ENCODE peak calls at places on chromosomes 1 and 21, in ten cellular contexts. H, C, N, T, O, Z, V, Q, E and P are unnamed samples. For H3K4me1 and H3K36me3, the result is how much of the 10 kb centered on the place peaks cover.

GRCh38 chr1:29513357-29513756 is 277.0 kb downstream of the PTPRU start:
- DNase-seq in Z (no peak), V (peak), C (no peak), E (peak), Q (peak), O (no peak), T (no peak), H (peak), N (peak), P (peak)

GRCh38 chr1:110829955-110830553 is 42.9 kb upstream of the CD53 start:
- DNase-seq in T (peak), Q (peak), V (no peak), O (peak), H (peak), E (peak), N (peak), Z (no peak), C (no peak), P (no peak)

GRCh38 chr1:96544831-96545221 is 176.8 kb upstream of the PTBP2 start:
- DNase-seq in H (no peak), T (no peak), Q (no peak), O (no peak), Z (no peak), E (no peak), N (no peak), V (no peak), C (no peak), P (no peak)

GRCh38 chr1:19676438-19676922 is 11.8 kb downstream of the HTR6 start:
- DNase-seq in H (peak), O (no peak), C (peak), E (no peak), Q (peak), N (peak), Z (peak), V (peak), T (no peak), P (no peak)

GRCh38 chr1:3569436-3569835 is 41.9 kb downstream of the MEGF6 start:
- DNase-seq in E (no peak), O (no peak), V (no peak), Z (no peak), H (no peak), T (no peak), C (no peak), Q (no peak), N (no peak), P (no peak)

GRCh38 chr1:67651031-67651430 is 34.0 kb upstream of the GADD45A start:
- DNase-seq in Q (no peak), T (no peak), H (no peak), O (no peak), Z (no peak), C (no peak), E (no peak), V (no peak), N (no peak), P (no peak)

GRCh38 chr1:209653915-209654351 is 1.7 kb upstream of the LAMB3 start:
- DNase-seq in Z (no peak), O (no peak), N (no peak), V (no peak), H (no peak), T (no peak), C (peak), Q (no peak), E (no peak), P (no peak)

GRCh38 chr21:25626752-25627151 is 12.3 kb upstream of the JAM2 start:
- DNase-seq in E (no peak), N (no peak), Z (no peak), Q (no peak), O (no peak), V (no peak), C (no peak), H (no peak), T (no peak), P (no peak)

GRCh38 chr21:34129039-34129891 is 55.9 kb downstream of the MRPS6 start:
- DNase-seq in T (peak), E (no peak), V (no peak), C (peak), Z (no peak), H (peak), O (peak), N (peak), Q (peak), P (peak)

GRCh38 chr1:50969611-50970507 is at the start of gene CDKN2C:
- DNase-seq in C (peak), O (peak), Z (peak), V (peak), N (peak), Q (peak), H (peak), E (peak), T (peak), P (peak)

GRCh38 chr1:210654176-210654786 is 325.6 kb downstream of the HHAT start:
- DNase-seq in Q (peak), Z (no peak), H (peak), V (no peak), O (no peak), T (no peak), E (no peak), N (no peak), C (no peak), P (no peak)

GRCh38 chr1:198153103-198153502 is 3.7 kb upstream of the NEK7 start:
- DNase-seq in E (no peak), C (peak), Q (peak), O (no peak), H (no peak), V (peak), Z (peak), N (peak), T (no peak), P (no peak)

GRCh38 chr1:13513063-13513884 is 529 bp downstream of the LRRC38 start:
- DNase-seq in Z (no peak), Q (no peak), C (no peak), N (no peak), E (no peak), O (no peak), H (no peak), T (no peak), V (no peak), P (no peak)

GRCh38 chr1:111236806-111237205 is 9.3 kb downstream of the CHI3L2 start:
- DNase-seq in H (no peak), T (no peak), N (no peak), V (no peak), Q (no peak), C (no peak), Z (no peak), O (no peak), E (no peak), P (no peak)

GRCh38 chr21:44931137-44931500 is 8.7 kb upstream of the SLX9 start:
- DNase-seq in C (peak), N (no peak), T (no peak), V (no peak), E (peak), O (no peak), Q (peak), Z (peak), H (peak), P (no peak)

GRCh38 chr21:33642896-33643657 is 776 bp downstream of the ITSN1 start:
- DNase-seq in E (peak), Z (peak), H (peak), Q (peak), N (peak), O (peak), C (peak), T (no peak), V (peak), P (peak)

GRCh38 chr1:22216210-22216883 is 73.5 kb upstream of the WNT4 start:
- DNase-seq in H (no peak), V (peak), Z (peak), Q (peak), O (no peak), T (no peak), C (no peak), E (no peak), N (no peak), P (no peak)

GRCh38 chr1:2328676-2329455 is 62.5 kb downstream of the MORN1 start:
- DNase-seq in Q (no peak), E (no peak), C (no peak), O (no peak), Z (no peak), N (no peak), H (no peak), V (no peak), T (no peak), P (no peak)

GRCh38 chr1:15031251-15031930 is 122.2 kb upstream of the TMEM51 start:
- DNase-seq in H (no peak), O (no peak), T (no peak), V (no peak), Q (peak), C (no peak), E (no peak), Z (no peak), N (peak), P (peak)

GRCh38 chr1:206587904-206588303 is 24.4 kb downstream of the EIF2D start:
- DNase-seq in Z (no peak), Q (no peak), C (no peak), E (no peak), N (no peak), T (no peak), O (no peak), H (no peak), V (no peak), P (no peak)

GRCh38 chr1:23224721-23225648 is 7.7 kb upstream of the HTR1D start:
- DNase-seq in Q (peak), E (no peak), V (no peak), O (no peak), H (peak), Z (no peak), T (no peak), C (no peak), N (peak), P (peak)

GRCh38 chr1:44377925-44378784 is 23.1 kb upstream of the ERI3 start:
- DNase-seq in O (peak), C (peak), H (peak), N (peak), T (peak), Z (no peak), V (peak), E (peak), Q (peak), P (peak)

GRCh38 chr21:42523211-42523610 is 9.6 kb downstream of the SLC37A1 start:
- DNase-seq in O (no peak), H (no peak), V (no peak), Q (no peak), T (no peak), N (no peak), E (no peak), C (no peak), Z (no peak), P (no peak)

GRCh38 chr1:192516776-192517297 is 58.7 kb upstream of the RGS1 start:
- DNase-seq in O (peak), N (no peak), C (no peak), H (peak), Z (no peak), T (peak), V (no peak), Q (no peak), E (peak), P (no peak)

GRCh38 chr1:163315773-163316374 is 5.9 kb upstream of the NUF2 start:
- DNase-seq in E (peak), C (no peak), T (no peak), H (peak), Q (peak), V (no peak), Z (no peak), N (peak), O (peak), P (peak)

GRCh38 chr1:91631718-91632330 is 131.2 kb downstream of the CDC7 start:
- DNase-seq in O (no peak), C (no peak), E (no peak), N (no peak), T (no peak), V (no peak), H (no peak), Z (no peak), Q (no peak), P (no peak)

GRCh38 chr1:35222322-35223108 is 29.6 kb upstream of the SFPQ start:
- DNase-seq in N (peak), C (no peak), Z (no peak), V (no peak), T (no peak), Q (peak), O (no peak), H (no peak), E (no peak), P (no peak)

GRCh38 chr1:208252126-208252853 is 8.1 kb upstream of the PLXNA2 start:
- DNase-seq in E (no peak), V (no peak), C (no peak), Z (no peak), T (no peak), N (no peak), O (no peak), Q (peak), H (peak), P (no peak)

GRCh38 chr1:186999506-186999905 is 170.8 kb downstream of the PLA2G4A start:
- DNase-seq in Q (no peak), O (no peak), Z (no peak), V (no peak), C (no peak), H (no peak), E (no peak), T (no peak), N (no peak), P (no peak)

GRCh38 chr1:209095627-209096595 is 487.6 kb upstream of the CAMK1G start:
- DNase-seq in Z (no peak), Q (peak), C (no peak), H (no peak), E (no peak), V (no peak), N (peak), T (no peak), O (no peak), P (peak)

GRCh38 chr1:69321311-69321710 is 246.4 kb upstream of the LRRC7 start:
- DNase-seq in Q (no peak), E (no peak), H (no peak), Z (no peak), T (no peak), N (no peak), O (no peak), C (no peak), V (no peak), P (no peak)

GRCh38 chr1:240189386-240189989 is 97.8 kb downstream of the FMN2 start:
- DNase-seq in C (no peak), E (peak), O (peak), H (peak), Q (peak), T (peak), V (no peak), Z (no peak), N (peak), P (peak)

GRCh38 chr1:8464987-8465386 is 147.1 kb downstream of the SLC45A1 start:
- DNase-seq in H (peak), E (peak), T (no peak), Z (no peak), N (peak), O (no peak), C (no peak), V (no peak), Q (peak), P (no peak)

GRCh38 chr1:203135636-203136305 is 8.2 kb downstream of the ADORA1 start:
- DNase-seq in H (no peak), O (no peak), V (no peak), C (no peak), Z (peak), E (no peak), N (no peak), Q (no peak), T (no peak), P (no peak)

GRCh38 chr1:236759252-236759859 is 35.7 kb upstream of the MTR start:
- DNase-seq in Q (peak), H (peak), T (no peak), N (peak), C (no peak), E (peak), O (peak), V (no peak), Z (no peak), P (peak)

GRCh38 chr1:91814448-91814847 is 71.5 kb downstream of the TGFBR3 start:
- DNase-seq in C (no peak), N (no peak), Z (no peak), E (no peak), V (no peak), H (no peak), Q (no peak), O (no peak), T (no peak), P (no peak)

GRCh38 chr21:41429305-41429704 is 3.3 kb downstream of the MX1 start:
- DNase-seq in V (no peak), N (no peak), T (no peak), Q (no peak), E (no peak), C (no peak), O (no peak), Z (no peak), H (no peak), P (no peak)
- H3K4me1 ChIP-seq in V (under half), N (under half), T (under half), Q (under half), E (half or more), C (under half), O (under half), Z (under half), H (under half), P (under half)

GRCh38 chr1:225846331-225847310 is 35.6 kb downstream of the TMEM63A start:
- DNase-seq in V (no peak), C (no peak), O (no peak), N (no peak), Q (no peak), E (no peak), Z (peak), H (no peak), T (no peak), P (no peak)
- H3K36me3 ChIP-seq in V (half or more), C (under half), O (under half), N (under half), Q (under half), E (under half), Z (under half), H (under half), T (under half), P (half or more)

GRCh38 chr1:149937779-149938178 is 1.1 kb upstream of the MTMR11 start:
- DNase-seq in V (no peak), C (no peak), Q (peak), Z (no peak), N (no peak), T (no peak), H (no peak), O (no peak), E (no peak), P (no peak)
- H3K4me3 ChIP-seq in V (no peak), C (no peak), Q (no peak), Z (no peak), N (no peak), T (no peak), H (no peak), O (no peak), E (no peak), P (no peak)

DNA sequence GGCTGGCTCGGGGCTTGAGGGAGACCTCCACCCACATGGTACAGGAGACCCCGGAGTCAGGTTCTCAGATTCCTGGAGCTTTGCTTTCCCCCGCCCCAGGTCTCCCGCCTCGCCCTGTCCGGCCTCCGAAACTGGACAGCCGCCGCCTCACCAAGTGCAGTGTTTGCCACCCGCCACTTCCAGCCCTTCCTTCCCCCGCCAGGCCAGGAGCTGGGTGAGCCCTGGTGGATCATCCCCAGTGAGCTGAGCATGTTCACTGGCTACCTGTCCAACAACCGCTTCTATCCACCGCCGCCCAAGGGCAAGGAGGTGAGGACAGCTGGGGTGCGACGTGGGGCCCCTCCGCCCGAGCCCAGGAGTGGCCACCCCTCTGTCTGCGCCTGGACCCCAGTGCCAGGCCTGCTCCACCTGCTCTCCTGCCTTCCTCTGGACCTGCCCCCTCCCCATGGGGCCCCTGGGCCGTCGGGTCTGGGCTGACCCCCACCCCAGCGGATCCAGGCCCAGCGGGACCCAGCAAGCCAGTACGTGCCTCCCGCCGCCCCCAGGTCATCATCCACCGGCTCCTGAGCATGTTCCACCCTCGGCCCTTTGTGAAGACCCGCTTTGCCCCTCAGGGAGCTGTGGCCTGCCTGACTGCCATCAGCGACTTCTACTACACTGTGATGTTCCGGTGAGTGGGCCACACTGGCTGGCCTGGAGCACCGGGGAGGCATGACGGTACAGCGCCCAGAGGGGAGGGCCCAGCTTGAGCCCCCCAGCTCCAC is 8.7 kb downstream of the SELENON start:
- DNase-seq in C (no peak), Q (no peak), V (no peak), E (no peak), O (no peak), Z (peak), N (no peak), H (no peak), T (no peak), P (no peak)
- H3K4me1 ChIP-seq in C (under half), Q (under half), V (under half), E (under half), O (under half), Z (under half), N (under half), H (under half), T (under half), P (under half)

DNA sequence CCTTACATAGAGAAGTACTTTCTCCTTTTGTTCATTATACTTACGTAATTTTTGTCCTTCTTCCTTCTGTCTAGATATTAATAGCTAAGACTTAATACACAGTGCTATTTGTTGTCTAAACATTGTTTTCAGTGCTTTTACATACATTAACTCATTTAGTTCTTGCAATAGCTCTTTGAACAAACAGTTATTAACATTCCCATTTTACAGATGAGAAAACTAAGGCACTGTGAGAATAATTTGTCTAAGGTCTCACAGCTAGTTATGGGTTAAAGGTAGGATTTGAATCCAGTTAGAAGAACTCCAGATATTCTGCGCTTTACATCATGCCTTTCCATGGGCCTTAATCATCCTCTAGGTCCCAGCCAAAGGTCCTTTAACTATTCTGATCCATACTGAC is 19.6 kb downstream of the CCDC17 start:
- DNase-seq in H (no peak), Q (no peak), O (no peak), E (no peak), N (no peak), T (no peak), C (no peak), V (no peak), Z (no peak), P (no peak)
- H3K36me3 ChIP-seq in H (half or more), Q (under half), O (under half), E (half or more), N (under half), T (under half), C (under half), V (under half), Z (under half), P (half or more)

GRCh38 chr1:152770411-152770810 is 4.5 kb upstream of the LCE1F start:
- DNase-seq in N (no peak), O (no peak), C (no peak), T (no peak), Z (no peak), V (no peak), H (no peak), E (no peak), Q (peak), P (no peak)

GRCh38 chr1:152774875-152775274 is at the start of gene LCE1F:
- DNase-seq in E (no peak), V (no peak), Z (no peak), T (no peak), O (no peak), Q (no peak), N (no peak), C (no peak), H (no peak), P (no peak)

GRCh38 chr1:152768847-152769533 is 6.0 kb upstream of the LCE1F start:
- DNase-seq in C (no peak), V (no peak), O (no peak), Z (no peak), E (no peak), Q (peak), N (no peak), T (no peak), H (no peak), P (no peak)
- H3K4me3 ChIP-seq in C (no peak), V (no peak), O (no peak), Z (no peak), E (no peak), Q (no peak), N (no peak), T (no peak), H (no peak), P (no peak)